ENCODE peak calls at places on chromosomes 7 and 10, in five cellular contexts. M is tibial nerve, T is lower lobe of right lung, N is iris pigment epithelial cell, L is NCI-H1105. Y is an unnamed sample.

GRCh38 chr10:90378524-90379076 is 479.2 kb downstream of the HTR7 start:
- DNase-seq in N (peak), L (no peak), M (no peak), T (no peak), Y (no peak)

GRCh38 chr7:111987115-111987826 is 218.9 kb downstream of the DOCK4 start:
- DNase-seq in M (no peak), L (no peak), N (peak), T (no peak), Y (no peak)

GRCh38 chr10:56181607-56182006 is 179.5 kb downstream of the ZWINT start:
- DNase-seq in L (no peak), M (no peak), T (no peak), N (no peak), Y (no peak)

GRCh38 chr7:44153948-44154335 is 12.8 kb upstream of the MYL7 start:
- DNase-seq in L (no peak), M (no peak), T (no peak), N (no peak), Y (no peak)

GRCh38 chr10:57979986-57980385 is 287.7 kb downstream of the IPMK start:
- DNase-seq in T (no peak), M (no peak), L (no peak), N (no peak), Y (no peak)

GRCh38 chr7:45890902-45891461 is 2.7 kb downstream of the IGFBP1 start:
- DNase-seq in M (no peak), T (no peak), N (peak), L (peak), Y (no peak)

GRCh38 chr7:61111-61510 is 131.3 kb upstream of the FAM20C start:
- DNase-seq in M (no peak), N (no peak), T (peak), L (no peak), Y (no peak)

GRCh38 chr7:37198906-37199485 is 249.7 kb downstream of the ELMO1 start:
- DNase-seq in N (peak), M (peak), L (peak), T (peak), Y (peak)

GRCh38 chr7:139230484-139230773 is 608 bp upstream of the UBN2 start:
- DNase-seq in L (no peak), M (no peak), T (no peak), N (no peak), Y (no peak)

GRCh38 chr10:114023198-114023597 is 20.5 kb upstream of the ADRB1 start:
- DNase-seq in T (no peak), L (no peak), N (peak), M (no peak), Y (no peak)

GRCh38 chr7:18700147-18700546 is 204.6 kb downstream of the HDAC9 start:
- DNase-seq in N (no peak), M (no peak), T (no peak), L (no peak), Y (no peak)

GRCh38 chr10:14129770-14130169 is 201.0 kb downstream of the FRMD4A start:
- DNase-seq in T (no peak), L (no peak), N (no peak), M (no peak), Y (no peak)

GRCh38 chr10:20272575-20272974 is 456.3 kb downstream of the PLXDC2 start:
- DNase-seq in T (no peak), L (no peak), N (no peak), M (no peak), Y (no peak)

GRCh38 chr10:62390497-62391176 is 16.5 kb downstream of the ZNF365 start:
- DNase-seq in T (no peak), L (no peak), N (peak), M (no peak), Y (no peak)

GRCh38 chr10:131859341-131860020 is 41.3 kb upstream of the PPP2R2D start:
- DNase-seq in M (no peak), T (peak), L (no peak), N (no peak), Y (no peak)

GRCh38 chr7:1705856-1706255 is 35.8 kb downstream of the ELFN1 start:
- DNase-seq in M (no peak), L (no peak), T (peak), N (no peak), Y (no peak)

GRCh38 chr7:130719550-130719949 is 14.5 kb downstream of the KLF14 start:
- DNase-seq in M (no peak), N (no peak), L (no peak), T (no peak), Y (no peak)

GRCh38 chr10:43202657-43203490 is 64.0 kb downstream of the RASGEF1A start:
- DNase-seq in M (no peak), T (peak), L (no peak), N (no peak), Y (no peak)

GRCh38 chr10:45660876-45661411 is 11.6 kb downstream of the ZFAND4 start:
- DNase-seq in L (no peak), T (no peak), M (no peak), N (peak), Y (no peak)

GRCh38 chr10:37860494-37861190 is 3.2 kb upstream of the ZNF248 start:
- DNase-seq in L (no peak), N (peak), M (no peak), T (no peak), Y (no peak)

GRCh38 chr10:24645784-24646183 is 77.9 kb downstream of the ARHGAP21 start:
- DNase-seq in T (no peak), M (no peak), N (no peak), L (no peak), Y (no peak)

GRCh38 chr7:12715372-12716133 is 28.1 kb downstream of the ARL4A start:
- DNase-seq in M (no peak), T (peak), L (no peak), N (peak), Y (peak)

Y was measured in thoracic aorta.